ENCODE peak calls at places on chromosomes 6 and 20, in four cellular contexts. Q is A549, K is K562, D is HepG2. A is an unnamed sample.

GRCh38 chr20:33668087-33668790 is 1.5 kb downstream of the ACTL10 start:
- DNase-seq in Q (peak; percentile 60), K (peak; percentile 69), D (no peak), A (peak; percentile 87)

GRCh38 chr6:139099984-139100383 is 34.9 kb upstream of the HECA start:
- DNase-seq in Q (no peak), K (no peak), D (no peak), A (no peak)

GRCh38 chr6:34284563-34285545 is 36.0 kb upstream of the SMIM29 start:
- DNase-seq in Q (no peak), K (peak; percentile 84), D (no peak), A (no peak)

GRCh38 chr6:156464100-156464878 is 312.9 kb upstream of the ARID1B start:
- DNase-seq in Q (no peak), K (no peak), D (no peak), A (no peak)

GRCh38 chr20:44211177-44212039 is 837 bp upstream of the OSER1 start:
- DNase-seq in Q (no peak), K (no peak), D (no peak), A (no peak)

GRCh38 chr20:50868509-50869495 is 62.4 kb downstream of the ADNP start:
- DNase-seq in Q (no peak), K (no peak), D (peak; percentile 82), A (no peak)

GRCh38 chr6:286681-287499 is 5.4 kb upstream of the DUSP22 start:
- DNase-seq in Q (no peak), K (no peak), D (no peak), A (no peak)

GRCh38 chr6:72617721-72618120 is 4.1 kb upstream of the KCNQ5 start:
- DNase-seq in Q (no peak), K (no peak), D (no peak), A (no peak)

DNA sequence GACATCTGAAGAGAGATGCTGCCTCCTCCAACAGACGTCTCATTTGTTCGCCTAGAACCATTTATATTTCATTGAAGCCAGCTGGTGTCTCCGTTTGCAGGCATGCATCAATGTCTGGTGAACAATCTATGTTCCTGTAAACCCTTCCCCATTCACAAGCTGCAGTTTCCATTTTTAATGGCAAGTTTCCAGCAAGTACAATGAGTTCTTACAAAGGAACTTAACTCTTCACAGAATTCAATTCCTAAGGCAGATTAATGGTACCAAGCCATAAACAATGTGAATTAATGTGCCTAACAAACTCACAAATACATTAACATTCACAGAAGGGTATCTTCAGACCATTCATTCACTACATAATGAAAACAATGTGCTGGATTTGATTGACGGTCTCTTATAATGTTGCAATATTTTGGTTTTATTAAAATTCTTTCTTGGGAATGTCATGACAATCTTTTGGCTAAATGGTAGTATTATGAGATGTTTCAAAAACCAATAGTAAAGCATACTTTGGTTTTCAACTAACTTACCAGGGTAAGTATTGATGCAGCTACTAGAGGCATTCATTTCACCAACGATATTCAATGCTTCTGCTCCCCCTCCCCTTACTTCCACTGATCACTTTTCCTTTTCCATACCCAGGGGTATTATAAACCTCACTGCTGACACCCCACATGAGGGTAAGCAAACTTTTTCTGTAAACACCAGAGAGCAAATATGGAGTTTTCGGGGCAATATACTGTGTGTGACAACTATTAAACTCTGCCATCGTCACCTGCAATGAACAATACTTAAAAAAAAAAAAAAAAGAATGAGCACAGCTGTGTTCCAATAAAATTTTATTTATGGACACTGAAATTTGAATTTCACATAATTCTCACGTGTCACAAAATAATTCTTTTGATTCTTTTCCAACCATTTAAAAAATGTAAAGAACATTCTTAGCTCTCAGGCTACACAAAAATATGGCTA is 4.2 kb downstream of the AKIRIN2 start:
- DNase-seq in Q (no peak), K (no peak), D (no peak), A (no peak)
- TF ChIP-seq NR3C1 in Q (no peak), K (no peak), D (no peak), A (no peak)

DNA sequence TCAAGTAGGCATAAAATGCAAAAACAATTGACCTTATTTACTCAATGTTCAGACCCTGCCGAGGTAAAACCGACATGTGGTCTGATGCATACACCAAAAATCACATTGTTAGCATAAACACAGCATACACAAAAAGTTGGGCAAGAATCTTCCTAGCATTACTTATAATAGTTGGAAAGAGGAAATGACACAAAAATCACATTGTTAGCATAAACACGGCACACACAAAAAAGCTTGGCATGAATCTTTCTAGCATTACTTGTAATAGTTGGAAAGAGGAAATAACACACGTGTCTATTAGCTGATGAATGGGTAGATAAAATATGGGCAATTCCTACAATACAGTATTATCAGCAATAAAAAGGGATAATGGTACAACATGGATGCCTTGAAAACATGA is 1019.2 kb upstream of the CITED2 start:
- DNase-seq in Q (no peak), K (no peak), D (no peak), A (no peak)
- TF ChIP-seq NR3C1 in Q (no peak), K (no peak), D (no peak), A (no peak)

DNA sequence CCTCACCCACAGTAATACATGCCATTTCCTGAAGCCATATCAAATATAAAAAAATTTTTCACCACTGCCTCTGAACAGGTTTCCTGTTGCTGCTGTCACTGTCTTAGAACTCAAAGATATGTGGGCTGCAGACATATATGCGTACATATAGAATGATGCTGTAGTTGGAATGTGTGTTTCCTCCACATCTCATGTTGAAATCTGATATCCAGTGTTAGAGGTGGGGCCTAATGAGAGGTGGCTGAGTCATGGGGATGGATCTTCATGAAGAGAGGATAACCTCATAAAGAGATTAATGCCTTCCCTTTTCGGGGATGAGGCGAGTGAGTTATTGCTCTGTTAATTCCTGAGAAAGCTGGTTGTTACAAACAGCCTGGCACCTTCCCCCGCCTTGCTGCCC is 7.7 kb upstream of the SCP2D1 start:
- DNase-seq in Q (no peak), K (no peak), D (no peak), A (no peak)
- TF ChIP-seq NR3C1 in Q (no peak), K (no peak), D (no peak), A (no peak)

GRCh38 chr6:42104095-42104806 is 38.2 kb downstream of the C6orf132 start:
- DNase-seq in Q (no peak), K (peak; percentile 94), D (peak; percentile 61), A (peak; percentile 85)
- TF ChIP-seq NR3C1 in Q (no peak), K (peak; percentile 83), D (no peak), A (no peak)

GRCh38 chr6:161415302-161415855 is 141.5 kb upstream of the AGPAT4 start:
- DNase-seq in Q (no peak), K (no peak), D (no peak), A (no peak)

GRCh38 chr6:161422710-161423109 is 148.8 kb upstream of the AGPAT4 start:
- DNase-seq in Q (no peak), K (no peak), D (no peak), A (no peak)

GRCh38 chr6:161414800-161415199 is 140.9 kb upstream of the AGPAT4 start:
- DNase-seq in Q (no peak), K (no peak), D (no peak), A (no peak)

GRCh38 chr6:161417712-161418457 is 144.0 kb upstream of the AGPAT4 start:
- DNase-seq in Q (no peak), K (no peak), D (no peak), A (no peak)

DNA sequence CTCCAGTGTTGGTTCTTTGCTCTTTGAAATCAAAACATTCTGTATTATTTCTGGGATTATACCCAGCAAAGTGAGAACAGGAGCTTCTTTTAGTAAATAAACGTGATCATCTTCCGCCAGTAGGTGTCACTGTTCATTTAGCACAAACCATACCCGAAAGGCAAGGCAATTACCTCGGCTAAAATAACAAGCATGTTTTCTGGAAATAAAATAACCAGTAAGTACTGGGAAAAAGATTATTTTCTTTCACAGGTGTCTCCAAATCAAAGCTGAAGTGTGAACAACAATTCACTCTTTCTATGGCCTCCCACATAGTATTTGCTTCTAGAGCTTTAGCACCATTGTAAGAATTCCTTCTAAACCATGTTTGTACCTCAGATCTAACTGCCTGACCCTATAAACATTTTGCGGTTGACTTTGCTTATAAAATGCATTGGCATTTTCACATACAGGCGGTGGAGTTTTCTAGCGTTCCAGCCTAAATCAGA is 144.6 kb upstream of the AGPAT4 start:
- DNase-seq in Q (no peak), K (peak; percentile 57), D (peak; percentile 56), A (no peak)
- TF ChIP-seq NR3C1 in Q (no peak), K (no peak), D (no peak), A (no peak)

DNA sequence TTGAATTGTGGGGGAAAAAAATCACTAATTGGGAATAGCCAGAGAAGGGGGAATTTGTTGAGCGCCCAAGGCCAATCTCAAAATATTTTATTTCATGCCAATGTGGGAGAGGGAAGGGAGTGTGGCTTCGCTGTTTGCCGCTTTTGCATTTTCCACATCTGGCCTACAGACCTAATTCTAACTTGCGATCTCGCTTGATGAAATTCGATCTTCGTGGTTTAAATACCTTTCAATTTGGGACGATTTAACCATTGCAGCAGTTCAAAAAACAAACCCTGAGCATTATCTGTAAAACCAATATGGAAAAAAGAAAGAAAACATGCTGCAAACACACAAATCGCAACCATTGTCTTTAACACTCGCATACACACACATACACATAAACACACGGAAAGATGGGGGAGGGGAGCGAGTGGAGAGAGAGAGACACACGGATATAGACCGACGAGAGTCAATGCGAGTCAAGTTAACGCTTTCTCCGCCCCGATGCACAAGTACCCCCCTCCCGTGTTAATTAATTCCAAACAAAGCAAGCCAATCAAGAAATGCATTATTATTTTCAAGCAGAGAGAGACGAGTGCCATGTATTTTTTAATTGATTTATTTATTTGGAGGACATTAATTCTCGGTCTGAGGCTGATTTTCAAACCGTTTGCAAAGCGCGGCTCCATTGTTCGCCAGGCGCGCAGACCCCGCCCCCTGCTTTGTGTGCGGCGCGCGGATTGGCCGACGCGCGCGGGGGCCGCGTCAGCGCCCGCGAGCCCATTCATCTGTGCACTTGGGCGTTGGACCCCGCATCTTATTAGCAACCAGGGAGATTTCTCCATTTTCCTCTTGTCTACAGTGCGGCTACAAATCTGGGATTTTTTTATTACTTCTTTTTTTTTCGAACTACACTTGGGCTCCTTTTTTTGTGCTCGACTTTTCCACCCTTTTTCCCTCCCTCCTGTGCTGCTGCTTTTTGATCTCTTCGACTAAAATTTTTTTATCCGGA is at the start of gene MARCKS:
- DNase-seq in Q (peak; percentile 50), K (peak; percentile 73), D (peak; percentile 75), A (peak; percentile 78)
- TF ChIP-seq NR3C1 in Q (no peak), K (no peak), D (no peak), A (no peak)

A was measured in WTC11.